ENCODE peak calls at places on chromosome 4, in seven cellular contexts. One of them, this sample, is unnamed.
A peak's percentile ranks its signal among the peaks of the same experiment; 100 is the strongest.

GRCh38 chr4:40769266-40769665 is 19.5 kb downstream of the NSUN7 start:
- DNase-seq in ovary: no peak
- DNase-seq in NCI-H345: no peak
- DNase-seq in hepatic stellate cell: no peak
- DNase-seq in lower lobe of right lung: no peak
- DNase-seq in spleen: no peak
- DNase-seq in tibial artery: no peak
- DNase-seq in this sample: no peak

GRCh38 chr4:3442959-3443749 is 1.4 kb downstream of the HGFAC start:
- DNase-seq in ovary: peak; percentile 54
- DNase-seq in NCI-H345: peak; percentile 33
- DNase-seq in hepatic stellate cell: peak; percentile 88
- DNase-seq in lower lobe of right lung: no peak
- DNase-seq in spleen: peak; percentile 88
- DNase-seq in tibial artery: no peak
- DNase-seq in this sample: peak; percentile 76

GRCh38 chr4:86522349-86522748 is 71.8 kb upstream of the PTPN13 start:
- DNase-seq in ovary: no peak
- DNase-seq in NCI-H345: no peak
- DNase-seq in hepatic stellate cell: no peak
- DNase-seq in lower lobe of right lung: no peak
- DNase-seq in spleen: no peak
- DNase-seq in tibial artery: no peak
- DNase-seq in this sample: no peak

GRCh38 chr4:7755529-7755928 is 184.1 kb downstream of the AFAP1 start:
- DNase-seq in ovary: no peak
- DNase-seq in NCI-H345: no peak
- DNase-seq in hepatic stellate cell: no peak
- DNase-seq in lower lobe of right lung: peak; percentile 27
- DNase-seq in spleen: peak; percentile 65
- DNase-seq in tibial artery: no peak
- DNase-seq in this sample: no peak

GRCh38 chr4:42344260-42344659 is 53.0 kb upstream of the SHISA3 start:
- DNase-seq in ovary: no peak
- DNase-seq in NCI-H345: no peak
- DNase-seq in hepatic stellate cell: no peak
- DNase-seq in lower lobe of right lung: no peak
- DNase-seq in spleen: no peak
- DNase-seq in tibial artery: no peak
- DNase-seq in this sample: no peak

GRCh38 chr4:111883557-111883999 is 261.7 kb upstream of the FAM241A start:
- DNase-seq in ovary: no peak
- DNase-seq in NCI-H345: peak; percentile 72
- DNase-seq in hepatic stellate cell: no peak
- DNase-seq in lower lobe of right lung: no peak
- DNase-seq in spleen: no peak
- DNase-seq in tibial artery: no peak
- DNase-seq in this sample: no peak

GRCh38 chr4:11337287-11337686 is 91.4 kb downstream of the HS3ST1 start:
- DNase-seq in ovary: no peak
- DNase-seq in NCI-H345: no peak
- DNase-seq in hepatic stellate cell: no peak
- DNase-seq in lower lobe of right lung: no peak
- DNase-seq in spleen: no peak
- DNase-seq in tibial artery: no peak
- DNase-seq in this sample: no peak

GRCh38 chr4:99630857-99631256 is 26.8 kb downstream of the C4orf54 start:
- DNase-seq in ovary: no peak
- DNase-seq in NCI-H345: no peak
- DNase-seq in hepatic stellate cell: no peak
- DNase-seq in lower lobe of right lung: no peak
- DNase-seq in spleen: no peak
- DNase-seq in tibial artery: no peak
- DNase-seq in this sample: no peak

GRCh38 chr4:61783050-61783449 is 582.9 kb downstream of the ADGRL3 start:
- DNase-seq in ovary: no peak
- DNase-seq in NCI-H345: no peak
- DNase-seq in hepatic stellate cell: no peak
- DNase-seq in lower lobe of right lung: no peak
- DNase-seq in spleen: no peak
- DNase-seq in tibial artery: no peak
- DNase-seq in this sample: no peak

GRCh38 chr4:73692701-73693100 is 47.7 kb upstream of the CXCL8 start:
- DNase-seq in ovary: no peak
- DNase-seq in NCI-H345: no peak
- DNase-seq in hepatic stellate cell: no peak
- DNase-seq in lower lobe of right lung: no peak
- DNase-seq in spleen: no peak
- DNase-seq in tibial artery: no peak
- DNase-seq in this sample: no peak

GRCh38 chr4:152454398-152455011 is 81.4 kb downstream of the FBXW7 start:
- DNase-seq in ovary: no peak
- DNase-seq in NCI-H345: no peak
- DNase-seq in hepatic stellate cell: peak; percentile 24
- DNase-seq in lower lobe of right lung: no peak
- DNase-seq in spleen: no peak
- DNase-seq in tibial artery: no peak
- DNase-seq in this sample: no peak

GRCh38 chr4:100721077-100721476 is 203.3 kb upstream of the EMCN start:
- DNase-seq in ovary: no peak
- DNase-seq in NCI-H345: no peak
- DNase-seq in hepatic stellate cell: no peak
- DNase-seq in lower lobe of right lung: no peak
- DNase-seq in spleen: no peak
- DNase-seq in tibial artery: no peak
- DNase-seq in this sample: no peak

GRCh38 chr4:951186-951585 is 18.9 kb downstream of the TMEM175 start:
- DNase-seq in ovary: no peak
- DNase-seq in NCI-H345: no peak
- DNase-seq in hepatic stellate cell: no peak
- DNase-seq in lower lobe of right lung: no peak
- DNase-seq in spleen: peak; percentile 52
- DNase-seq in tibial artery: no peak
- DNase-seq in this sample: no peak